ENCODE peak calls at places on chromosomes 11 and 22, in nine cellular contexts. D is natural killer cell, S is neural crest cell, K is bronchial epithelial cell, O is H9, E is hepatocyte, A is lung, N is fibroblast of villous mesenchyme, Z is testis. P is an unnamed sample.
A peak's percentile ranks its signal among the peaks of the same experiment; 100 is the strongest.

GRCh38 chr11:86678823-86679222 is 6.4 kb upstream of the ME3 start:
- DNase-seq in D (no peak), S (no peak), K (no peak), O (no peak), E (no peak), A (no peak), N (peak; percentile 37), Z (no peak), P (no peak)

GRCh38 chr11:39810358-39810757 is 1649.1 kb downstream of the LRRC4C start:
- DNase-seq in D (no peak), S (no peak), K (no peak), O (peak; percentile 30), E (no peak), A (no peak), N (no peak), Z (no peak), P (no peak)

GRCh38 chr11:2149471-2150205 is 10.4 kb upstream of the IGF2 start:
- DNase-seq in D (no peak), S (no peak), K (no peak), O (no peak), E (no peak), A (no peak), N (no peak), Z (no peak), P (no peak)

GRCh38 chr11:15106201-15106965 is 8.3 kb upstream of the INSC start:
- DNase-seq in D (no peak), S (no peak), K (peak; percentile 82), O (no peak), E (peak; percentile 21), A (no peak), N (peak; percentile 90), Z (no peak), P (no peak)

GRCh38 chr11:95279921-95280861 is 49.2 kb upstream of the SESN3 start:
- DNase-seq in D (no peak), S (no peak), K (peak; percentile 64), O (peak; percentile 71), E (peak; percentile 30), A (no peak), N (no peak), Z (no peak), P (no peak)

GRCh38 chr11:20729597-20730095 is 60.3 kb downstream of the NELL1 start:
- DNase-seq in D (no peak), S (no peak), K (no peak), O (no peak), E (no peak), A (no peak), N (no peak), Z (no peak), P (no peak)

GRCh38 chr11:14460147-14460546 is 39.5 kb downstream of the COPB1 start:
- DNase-seq in D (no peak), S (no peak), K (peak; percentile 22), O (no peak), E (no peak), A (no peak), N (no peak), Z (no peak), P (no peak)

GRCh38 chr22:44648085-44648820 is 53.8 kb upstream of the PRR5 start:
- DNase-seq in D (no peak), S (no peak), K (no peak), O (peak; percentile 25), E (peak; percentile 57), A (no peak), N (peak; percentile 40), Z (no peak), P (no peak)

GRCh38 chr11:119880873-119881272 is 151.9 kb upstream of the NECTIN1 start:
- DNase-seq in D (no peak), S (no peak), K (no peak), O (no peak), E (no peak), A (no peak), N (no peak), Z (no peak), P (no peak)

GRCh38 chr11:43367382-43368178 is 8.9 kb downstream of the TTC17 start:
- DNase-seq in D (no peak), S (no peak), K (peak; percentile 90), O (no peak), E (peak; percentile 16), A (no peak), N (peak; percentile 90), Z (no peak), P (no peak)

GRCh38 chr11:64654958-64655541 is 64.0 kb downstream of the SLC22A12 start:
- DNase-seq in D (no peak), S (no peak), K (no peak), O (no peak), E (no peak), A (no peak), N (no peak), Z (no peak), P (no peak)

GRCh38 chr11:5096011-5096410 is 26.6 kb downstream of the OR52E1 start:
- DNase-seq in D (no peak), S (no peak), K (no peak), O (no peak), E (no peak), A (no peak), N (no peak), Z (no peak), P (no peak)

GRCh38 chr11:61460474-61460881 is 30.6 kb downstream of the SDHAF2 start:
- DNase-seq in D (no peak), S (no peak), K (no peak), O (no peak), E (no peak), A (no peak), N (no peak), Z (no peak), P (no peak)

DNA sequence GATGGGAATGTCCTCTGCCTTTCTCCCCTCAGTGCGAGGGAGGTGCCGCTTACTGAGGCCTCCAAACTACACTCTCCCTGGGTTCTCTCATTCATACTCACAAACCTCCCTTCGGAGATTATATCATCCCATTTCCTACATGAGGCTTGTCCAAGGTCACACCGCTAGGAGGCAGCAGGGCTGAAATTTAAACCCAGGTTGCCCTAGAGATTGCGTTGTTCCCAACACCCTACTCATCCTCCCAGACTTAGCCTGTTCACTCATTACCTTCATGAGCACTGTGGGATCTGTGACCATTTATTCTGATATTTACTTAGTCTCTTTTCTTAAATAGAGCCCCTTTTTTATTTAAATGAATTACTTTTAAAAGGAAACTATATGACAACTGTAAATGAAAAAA is 31.1 kb downstream of the SDHAF2 start:
- DNase-seq in D (no peak), S (no peak), K (no peak), O (no peak), E (no peak), A (no peak), N (no peak), Z (no peak), P (no peak)
- TF ChIP-seq CTCF in D (no peak), S (no peak), K (no peak), O (peak; percentile 57), E (no peak), A (no peak), N (no peak), Z (no peak), P (no peak)

DNA sequence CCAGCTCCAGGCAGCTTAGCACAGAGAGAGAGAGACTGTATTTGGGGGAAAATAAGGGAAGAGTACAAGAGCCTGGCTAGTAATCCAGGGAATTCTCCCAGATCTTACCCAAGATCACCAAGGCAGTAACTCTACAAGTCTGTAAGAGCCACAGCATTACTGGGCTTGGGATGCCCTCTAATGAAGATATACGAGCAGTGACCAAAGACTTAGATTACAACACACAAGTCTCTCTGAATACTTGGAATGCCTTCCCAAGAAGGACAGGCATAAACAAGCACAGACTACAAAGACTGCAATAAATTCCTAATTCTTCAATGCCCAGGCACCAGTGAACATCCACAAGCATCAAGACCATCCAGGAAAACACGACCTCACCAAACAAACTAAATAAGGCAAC is 17.7 kb downstream of the DNAJC24 start:
- DNase-seq in D (no peak), S (no peak), K (peak; percentile 64), O (no peak), E (no peak), A (no peak), N (peak; percentile 58), Z (no peak), P (no peak)
- TF ChIP-seq CTCF in D (no peak), S (no peak), K (no peak), O (no peak), E (no peak), A (no peak), N (no peak), Z (no peak), P (no peak)

GRCh38 chr22:35099883-35100282 is 33.9 kb downstream of the ISX start:
- DNase-seq in D (no peak), S (no peak), K (no peak), O (no peak), E (no peak), A (no peak), N (no peak), Z (no peak), P (no peak)

GRCh38 chr22:35098921-35099320 is 33.0 kb downstream of the ISX start:
- DNase-seq in D (no peak), S (no peak), K (no peak), O (no peak), E (no peak), A (no peak), N (no peak), Z (no peak), P (no peak)

GRCh38 chr22:35104491-35104890 is 38.5 kb downstream of the ISX start:
- DNase-seq in D (no peak), S (no peak), K (no peak), O (no peak), E (no peak), A (no peak), N (no peak), Z (no peak), P (no peak)

GRCh38 chr22:35103756-35104155 is 37.8 kb downstream of the ISX start:
- DNase-seq in D (no peak), S (no peak), K (no peak), O (no peak), E (peak; percentile 44), A (no peak), N (no peak), Z (no peak), P (no peak)

GRCh38 chr22:35102663-35103062 is 36.7 kb downstream of the ISX start:
- DNase-seq in D (no peak), S (no peak), K (peak; percentile 14), O (peak; percentile 72), E (peak; percentile 77), A (peak; percentile 35), N (no peak), Z (no peak), P (no peak)
- TF ChIP-seq CTCF in D (no peak), S (no peak), K (no peak), O (no peak), E (no peak), A (no peak), N (no peak), Z (no peak), P (no peak)

DNA sequence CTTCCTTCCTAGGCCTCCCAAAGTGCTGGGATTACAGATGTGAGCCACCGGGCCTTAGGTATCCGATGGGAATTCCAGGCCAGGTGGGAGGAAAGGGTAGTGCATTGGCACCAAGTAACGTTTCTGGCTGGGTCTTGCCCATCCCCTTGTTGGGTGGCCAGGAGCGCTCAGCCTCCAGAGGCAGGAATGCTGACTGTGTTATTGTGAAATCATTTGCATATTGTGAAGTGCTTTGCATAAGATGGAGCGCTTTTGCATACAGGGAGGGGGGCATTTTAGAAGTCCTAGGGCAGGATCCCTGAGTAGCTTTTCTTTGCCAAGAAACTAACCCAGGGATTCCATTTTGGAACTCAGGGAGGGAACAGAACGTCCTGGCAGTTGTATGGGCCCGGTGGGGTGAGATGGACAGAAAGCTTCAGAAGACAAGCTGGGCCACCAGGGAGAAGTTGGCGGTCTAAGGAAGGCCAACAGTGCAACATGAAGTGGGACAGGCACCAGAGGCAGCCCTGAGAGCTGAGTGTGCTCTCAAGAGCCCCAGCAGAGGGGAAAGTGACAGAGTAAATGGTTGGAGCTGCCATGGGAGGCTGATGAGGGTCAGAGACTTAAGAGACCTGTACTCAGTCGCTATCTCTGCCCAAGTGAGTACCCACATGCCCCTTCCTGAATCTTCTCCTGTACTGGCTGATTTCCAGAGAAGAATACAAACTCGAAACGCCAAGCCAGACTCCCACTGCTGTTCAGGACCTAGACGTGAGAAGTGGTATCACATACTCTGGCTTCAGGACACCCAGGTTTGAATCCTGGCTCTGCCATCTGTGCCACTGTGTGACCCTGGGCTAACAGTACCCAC is 1.3 kb upstream of the SLC39A13 start:
- DNase-seq in D (no peak), S (no peak), K (no peak), O (peak; percentile 61), E (peak; percentile 23), A (no peak), N (peak; percentile 35), Z (peak; percentile 28), P (no peak)
- TF ChIP-seq CTCF in D (no peak), S (no peak), K (no peak), O (peak; percentile 43), E (no peak), A (no peak), N (peak; percentile 15), Z (no peak), P (no peak)

P was measured in D721Med.